ENCODE peak calls at places on chromosomes 16 and 17, in six cellular contexts. H is stimulated activated CD8-positive, alpha-beta memory T cell treated with anti-CD3 and anti-CD28 coated beads, Interleukin-2, amount 100 ng/mL, for 48 hours; T is occipital lobe; G is stomach; L is AG20443; Q is effector memory CD4-positive, alpha-beta T cell. P is an unnamed sample.

GRCh38 chr17:82097187-82097918 is 683 bp downstream of the FASN start:
- DNase-seq in L (peak), G (peak), Q (no peak), H (peak), T (no peak), P (no peak)

GRCh38 chr17:50168319-50168718 is 2.5 kb downstream of the SGCA start:
- DNase-seq in Q (no peak), H (no peak), T (no peak), L (no peak), G (no peak), P (no peak)

GRCh38 chr17:40617678-40618240 is 29.9 kb downstream of the SMARCE1 start:
- DNase-seq in L (no peak), H (no peak), Q (no peak), T (no peak), G (no peak), P (no peak)

GRCh38 chr17:17836818-17837379 is at the start of gene SREBF1:
- DNase-seq in G (peak), T (peak), H (peak), L (peak), Q (peak), P (peak)

GRCh38 chr16:69064164-69064563 is 41.3 kb upstream of the HAS3 start:
- DNase-seq in G (no peak), L (no peak), T (no peak), H (no peak), Q (no peak), P (no peak)

GRCh38 chr16:2817496-2818277 is 650 bp downstream of the PRSS21 start:
- DNase-seq in H (no peak), G (no peak), Q (no peak), L (no peak), T (no peak), P (no peak)

GRCh38 chr16:89583895-89584644 is 8.5 kb downstream of the CPNE7 start:
- DNase-seq in Q (no peak), L (no peak), H (no peak), T (no peak), G (no peak), P (no peak)

GRCh38 chr16:66474750-66475199 is 47.7 kb downstream of the BEAN1 start:
- DNase-seq in L (no peak), Q (peak), H (no peak), T (no peak), G (no peak), P (no peak)

GRCh38 chr16:1758923-1759322 is 12.4 kb downstream of the NME3 start:
- DNase-seq in G (no peak), H (no peak), L (no peak), T (no peak), Q (no peak), P (no peak)

GRCh38 chr16:89880477-89881367 is 7.3 kb downstream of the TCF25 start:
- DNase-seq in H (no peak), G (no peak), L (no peak), T (no peak), Q (no peak), P (no peak)

GRCh38 chr16:65622161-65622560 is 500.3 kb upstream of the CDH11 start:
- DNase-seq in L (no peak), T (no peak), G (no peak), H (no peak), Q (no peak), P (no peak)

GRCh38 chr17:32103476-32104113 is 38.7 kb upstream of the RHOT1 start:
- DNase-seq in G (peak), Q (no peak), L (peak), H (no peak), T (no peak), P (peak)

GRCh38 chr17:60161598-60162330 is 12.0 kb downstream of the CA4 start:
- DNase-seq in L (peak), G (peak), T (peak), Q (no peak), H (no peak), P (no peak)

GRCh38 chr16:75733305-75734141 is 7.2 kb upstream of the CPHXL start:
- DNase-seq in Q (no peak), T (no peak), G (no peak), L (peak), H (no peak), P (no peak)

GRCh38 chr16:4570688-4571321 is 14.7 kb downstream of the C16orf96 start:
- DNase-seq in H (no peak), Q (no peak), T (no peak), G (no peak), L (no peak), P (no peak)

GRCh38 chr17:49969134-49969759 is at the start of gene DLX4:
- DNase-seq in G (no peak), T (no peak), H (no peak), L (peak), Q (peak), P (no peak)

GRCh38 chr16:30997000-30997886 is 12.2 kb downstream of the HSD3B7 start:
- DNase-seq in G (peak), H (peak), T (no peak), L (peak), Q (peak), P (no peak)

GRCh38 chr17:80219777-80220708 is at the start of the genes SGSH and SLC26A11:
- DNase-seq in H (peak), L (peak), G (peak), T (peak), Q (peak), P (no peak)

GRCh38 chr17:40450175-40450574 is 6.9 kb downstream of the IGFBP4 start:
- DNase-seq in T (no peak), H (peak), L (no peak), Q (no peak), G (peak), P (no peak)

GRCh38 chr17:4375039-4375748 is 8.7 kb upstream of the UBE2G1 start:
- DNase-seq in G (no peak), L (no peak), T (no peak), H (peak), Q (no peak), P (no peak)

GRCh38 chr17:57549996-57550395 is 195.1 kb downstream of the CCDC182 start:
- DNase-seq in Q (no peak), T (no peak), H (no peak), L (no peak), G (no peak), P (no peak)

GRCh38 chr16:10731790-10732189 is 11.9 kb upstream of the NUBP1 start:
- DNase-seq in G (no peak), Q (no peak), H (no peak), L (no peak), T (no peak), P (no peak)

GRCh38 chr17:19296786-19297778 is 59.9 kb downstream of the EPN2 start:
- DNase-seq in G (no peak), H (no peak), Q (no peak), L (no peak), T (no peak), P (no peak)

GRCh38 chr16:12094537-12095265 is 118.2 kb downstream of the SNX29 start:
- DNase-seq in H (no peak), Q (no peak), L (no peak), T (no peak), G (no peak), P (no peak)

GRCh38 chr16:80806957-80807356 is 2.6 kb upstream of the CDYL2 start:
- DNase-seq in T (no peak), L (peak), H (no peak), Q (no peak), G (no peak), P (no peak)

GRCh38 chr16:89921699-89922476 is 1.3 kb upstream of the TUBB3 start:
- DNase-seq in H (no peak), Q (no peak), G (peak), L (peak), T (peak), P (no peak)

GRCh38 chr16:64339052-64339770 is 782.7 kb downstream of the CDH11 start:
- DNase-seq in H (no peak), Q (no peak), L (peak), G (no peak), T (no peak), P (no peak)

GRCh38 chr17:31495049-31495885 is 103.8 kb downstream of the RAB11FIP4 start:
- DNase-seq in H (no peak), T (no peak), Q (no peak), G (peak), L (no peak), P (no peak)